ENCODE peak calls at places on chromosome 3, in six cellular contexts. N is Karpas-422, V is heart left ventricle, M is IMR-90, F is uterus, G is pancreas. J is an unnamed sample. For H3K27me3, the result is how much of the 10 kb centered on the place peaks cover.

GRCh38 chr3:186826316-186826977 is 16.1 kb upstream of the ADIPOQ start:
- DNase-seq in G (no peak), V (no peak), N (peak), F (no peak), M (no peak), J (peak)

GRCh38 chr3:171566803-171567422 is 106.7 kb upstream of the TNIK start:
- DNase-seq in G (no peak), F (no peak), V (no peak), N (peak), M (peak), J (peak)

GRCh38 chr3:25664066-25664809 is 469 bp downstream of the TOP2B start:
- DNase-seq in N (peak), M (peak), V (peak), F (peak), G (peak), J (peak)

GRCh38 chr3:42451546-42452230 is 41.3 kb upstream of the LYZL4 start:
- DNase-seq in V (no peak), F (no peak), M (no peak), G (no peak), N (no peak), J (no peak)

GRCh38 chr3:184748219-184749135 is 36.6 kb upstream of the MAGEF1 start:
- DNase-seq in M (peak), V (no peak), G (peak), N (peak), F (no peak), J (peak)

GRCh38 chr3:53677406-53677805 is 168.8 kb downstream of the CHDH start:
- DNase-seq in G (no peak), N (peak), V (no peak), M (no peak), F (no peak), J (no peak)

GRCh38 chr3:11238880-11239279 is 33.3 kb upstream of the ATG7 start:
- DNase-seq in V (no peak), F (no peak), G (no peak), M (peak), N (no peak), J (no peak)

GRCh38 chr3:183328164-183328563 is 75.1 kb downstream of the B3GNT5 start:
- DNase-seq in M (no peak), G (no peak), N (no peak), V (no peak), F (no peak), J (no peak)

GRCh38 chr3:159113476-159113875 is 311.6 kb downstream of the MFSD1 start:
- DNase-seq in F (no peak), N (no peak), G (no peak), M (no peak), V (no peak), J (no peak)

GRCh38 chr3:111910806-111911205 is 51.7 kb downstream of the PHLDB2 start:
- DNase-seq in V (no peak), F (no peak), N (no peak), M (peak), G (no peak), J (no peak)

GRCh38 chr3:111911446-111911845 is 52.4 kb downstream of the PHLDB2 start:
- DNase-seq in M (no peak), G (no peak), V (no peak), N (no peak), F (no peak), J (no peak)

GRCh38 chr3:111915905-111916304 is 56.8 kb downstream of the PHLDB2 start:
- DNase-seq in V (no peak), N (no peak), M (no peak), G (no peak), F (no peak), J (no peak)

GRCh38 chr3:111917300-111917699 is 58.2 kb downstream of the PHLDB2 start:
- DNase-seq in G (no peak), F (no peak), M (peak), V (no peak), N (no peak), J (peak)

DNA sequence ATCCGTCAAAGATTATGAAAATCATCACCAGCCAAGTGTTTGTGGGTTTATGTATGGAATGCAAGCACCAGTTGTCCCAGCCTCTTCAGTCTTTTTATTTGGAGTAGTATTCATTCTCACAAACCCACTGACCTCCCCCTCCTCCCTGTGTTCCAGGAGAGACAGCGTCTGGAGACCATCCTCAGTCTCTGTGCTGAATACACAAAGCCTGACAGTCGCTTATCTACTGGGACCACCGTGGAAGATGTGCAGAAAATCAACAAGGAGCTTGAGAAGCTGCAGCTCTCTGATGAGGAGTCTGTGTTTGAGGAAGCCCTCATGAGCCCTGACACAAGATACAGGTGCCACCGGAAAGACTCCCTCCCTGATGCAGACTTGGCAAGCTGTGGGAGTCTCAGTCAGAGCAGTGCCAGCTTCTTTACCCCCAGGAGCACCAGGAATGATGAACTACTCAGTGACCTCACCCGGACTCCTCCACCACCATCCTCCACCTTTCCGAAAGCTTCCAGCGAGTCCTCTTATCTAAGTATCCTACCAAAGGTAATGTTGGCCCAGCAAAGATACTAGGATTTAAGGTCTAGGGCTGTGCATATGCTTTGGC is 54.2 kb downstream of the PHLDB2 start:
- DNase-seq in V (no peak), M (no peak), F (no peak), N (no peak), G (no peak), J (no peak)
- H3K4me3 ChIP-seq in V (no peak), M (no peak), F (no peak), N (no peak), G (no peak), J (no peak)

GRCh38 chr3:135013206-135013605 is 218.1 kb downstream of the EPHB1 start:
- DNase-seq in V (no peak), F (no peak), M (no peak), G (no peak), N (no peak), J (no peak)

GRCh38 chr3:135009014-135009413 is 214.0 kb downstream of the EPHB1 start:
- DNase-seq in M (no peak), F (no peak), V (no peak), N (no peak), G (no peak), J (no peak)

GRCh38 chr3:135008326-135008725 is 213.3 kb downstream of the EPHB1 start:
- DNase-seq in N (no peak), V (no peak), M (no peak), F (no peak), G (no peak), J (no peak)

GRCh38 chr3:135014575-135014974 is 219.5 kb downstream of the EPHB1 start:
- DNase-seq in V (no peak), G (no peak), F (no peak), M (no peak), N (no peak), J (no peak)

GRCh38 chr3:135012101-135012500 is 217.0 kb downstream of the EPHB1 start:
- DNase-seq in N (no peak), M (no peak), F (no peak), V (no peak), G (no peak), J (no peak)
- H3K27me3 ChIP-seq in N (under half), M (under half), F (under half), V (under half), G (under half), J (under half)

DNA sequence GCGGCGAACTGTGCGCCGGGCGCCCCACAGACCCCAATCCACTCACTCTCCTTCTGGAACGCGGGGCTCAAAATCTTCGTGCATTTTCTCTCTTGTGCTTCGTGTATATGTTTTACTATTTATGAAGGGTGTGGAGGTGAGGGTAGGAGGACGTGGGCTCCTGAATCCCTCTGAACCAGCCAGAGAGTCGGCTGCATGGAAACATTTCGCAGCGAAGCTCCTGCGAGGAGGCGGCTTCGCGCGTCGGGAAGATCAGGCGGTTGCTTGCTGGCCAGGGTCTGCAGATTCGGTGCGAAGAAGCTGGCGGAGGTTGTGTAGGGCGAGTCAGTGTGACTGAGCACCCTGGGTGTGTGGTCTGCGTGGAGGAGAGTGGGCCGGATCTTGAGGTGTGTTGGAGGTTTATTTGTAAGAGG is 1.1 kb downstream of the CNTN4 start:
- DNase-seq in N (no peak), F (no peak), G (no peak), M (no peak), V (no peak), J (peak)
- H3K4me3 ChIP-seq in N (no peak), F (peak), G (peak), M (no peak), V (peak), J (peak)

GRCh38 chr3:13282986-13283876 is 136.9 kb downstream of the NUP210 start:
- DNase-seq in V (no peak), N (peak), M (no peak), F (no peak), G (peak), J (peak)
- H3K27me3 ChIP-seq in V (under half), N (under half), M (half or more), F (under half), G (under half), J (under half)

GRCh38 chr3:119558528-119559339 is 680 bp downstream of the CD80 start:
- DNase-seq in G (no peak), V (no peak), M (no peak), N (no peak), F (no peak), J (no peak)

GRCh38 chr3:119559441-119559963 is at the start of gene CD80:
- DNase-seq in F (no peak), G (no peak), M (peak), N (peak), V (peak), J (peak)

GRCh38 chr3:119562307-119562961 is 3.0 kb upstream of the CD80 start:
- DNase-seq in V (no peak), G (no peak), F (no peak), N (no peak), M (no peak), J (no peak)

GRCh38 chr3:119557874-119558264 is 1.5 kb downstream of the CD80 start:
- DNase-seq in M (no peak), N (no peak), V (no peak), F (no peak), G (no peak), J (no peak)

DNA sequence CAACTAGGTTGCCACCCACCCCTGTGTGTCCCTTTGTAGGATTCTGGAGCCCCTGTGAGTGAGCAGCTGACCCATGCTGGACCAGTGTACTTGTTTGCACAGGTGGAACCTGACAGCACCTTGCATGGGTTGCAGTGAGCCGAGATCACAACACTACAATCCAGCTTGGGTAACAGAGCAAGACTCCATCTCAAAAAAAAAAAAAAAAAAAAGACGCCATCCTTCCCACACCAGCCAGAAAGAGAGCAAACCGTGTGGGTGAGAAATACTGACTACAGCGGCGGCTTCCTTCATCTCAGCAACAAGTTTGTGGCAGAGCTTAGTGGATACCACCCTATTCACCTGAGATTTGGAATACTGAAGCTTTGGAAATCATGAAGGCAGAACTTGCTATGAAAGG is 746 bp upstream of the CD80 start:
- DNase-seq in G (no peak), N (no peak), V (no peak), M (no peak), F (no peak), J (no peak)
- H3K4me3 ChIP-seq in G (no peak), N (no peak), V (no peak), M (no peak), F (no peak), J (no peak)

GRCh38 chr3:102176393-102176792 is 258.4 kb upstream of the ZPLD1 start:
- DNase-seq in V (no peak), G (no peak), F (no peak), N (no peak), M (no peak), J (no peak)

GRCh38 chr3:102177075-102177755 is 257.6 kb upstream of the ZPLD1 start:
- DNase-seq in F (no peak), G (no peak), M (no peak), N (no peak), V (no peak), J (no peak)

GRCh38 chr3:102179321-102180290 is 255.2 kb upstream of the ZPLD1 start:
- DNase-seq in N (no peak), V (no peak), G (no peak), F (no peak), M (peak), J (no peak)

GRCh38 chr3:102180291-102180931 is 254.4 kb upstream of the ZPLD1 start:
- DNase-seq in V (no peak), F (no peak), M (peak), G (no peak), N (no peak), J (no peak)

GRCh38 chr3:102178817-102179216 is 256.0 kb upstream of the ZPLD1 start:
- DNase-seq in V (no peak), F (no peak), N (no peak), G (no peak), M (no peak), J (no peak)
- H3K27me3 ChIP-seq in V (under half), F (under half), N (under half), G (under half), M (under half), J (under half)

GRCh38 chr3:169765281-169765624 is 393 bp upstream of the TERC start:
- DNase-seq in V (no peak), F (no peak), M (no peak), N (no peak), G (no peak), J (no peak)
- H3K4me3 ChIP-seq in V (peak), F (peak), M (peak), N (peak), G (no peak), J (peak)

GRCh38 chr3:6860149-6860548 is 766 bp upstream of the GRM7 start:
- DNase-seq in N (no peak), G (no peak), V (no peak), M (no peak), F (no peak), J (peak)

GRCh38 chr3:6861331-6861988 is 545 bp downstream of the GRM7 start:
- DNase-seq in G (peak), N (no peak), V (no peak), F (no peak), M (no peak), J (peak)

GRCh38 chr3:6861989-6862879 is 1.3 kb downstream of the GRM7 start:
- DNase-seq in G (no peak), M (no peak), F (no peak), N (no peak), V (no peak), J (peak)

GRCh38 chr3:6862880-6863195 is 1.9 kb downstream of the GRM7 start:
- DNase-seq in V (no peak), G (no peak), M (no peak), N (no peak), F (no peak), J (no peak)

DNA sequence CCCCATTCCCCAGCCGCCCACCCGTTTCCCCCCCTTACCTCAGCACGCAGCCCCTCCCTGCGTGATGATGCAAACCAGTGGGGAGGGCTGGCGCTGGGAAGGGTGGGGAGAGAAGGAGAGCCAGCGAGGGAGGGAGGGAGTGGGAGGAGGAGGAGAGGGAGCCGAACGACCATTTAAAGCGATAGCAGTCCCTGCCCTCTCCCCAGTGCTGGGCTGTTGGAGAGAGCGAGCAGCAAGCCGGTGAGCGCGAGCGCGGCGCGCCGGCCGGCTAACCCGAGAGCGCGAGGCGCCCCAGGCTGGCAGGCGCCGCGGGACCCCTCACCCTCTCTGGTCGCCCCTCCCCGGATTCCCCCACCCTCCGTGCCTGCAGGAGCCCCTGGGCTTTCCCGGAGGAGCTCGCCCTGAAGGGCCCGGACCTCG is at the start of gene GRM7:
- DNase-seq in V (no peak), N (no peak), G (peak), M (no peak), F (peak), J (peak)
- H3K27me3 ChIP-seq in V (under half), N (under half), G (under half), M (under half), F (under half), J (half or more)